ENCODE peak calls at places on chromosomes 3 and 15, in four cellular contexts. X is GOT3; N is NCI-H1105 treated with DMSO at 0.1 percent for 48 hours; A is stimulated activated CD4-positive, alpha-beta T cell treated with anti-CD3 and anti-CD28 coated beads, Interleukin-2, amount 100 ng/mL, for 48 hours. F is an unnamed sample.

GRCh38 chr15:66749841-66750575 is 48.0 kb downstream of the SMAD6 start:
- DNase-seq in X (no peak), N (no peak), A (no peak), F (no peak)

GRCh38 chr3:18743761-18744160 is 318.6 kb upstream of the SATB1 start:
- DNase-seq in X (no peak), N (no peak), A (no peak), F (no peak)

GRCh38 chr3:150083653-150084037 is 113.0 kb upstream of the PFN2 start:
- DNase-seq in X (no peak), N (no peak), A (no peak), F (no peak)

GRCh38 chr3:141875374-141875892 is 1.0 kb upstream of the ATP1B3 start:
- DNase-seq in X (peak), N (peak), A (peak), F (peak)

GRCh38 chr3:64355473-64355872 is 130.2 kb upstream of the PRICKLE2 start:
- DNase-seq in X (no peak), N (no peak), A (no peak), F (no peak)

GRCh38 chr3:148882288-148882687 is 17.2 kb downstream of the CPA3 start:
- DNase-seq in X (no peak), N (peak), A (no peak), F (no peak)

GRCh38 chr15:51908312-51908711 is 63.3 kb downstream of the LEO1 start:
- DNase-seq in X (no peak), N (no peak), A (no peak), F (no peak)

GRCh38 chr3:49872801-49873281 is 3.1 kb upstream of the CAMKV start:
- DNase-seq in X (no peak), N (no peak), A (peak), F (no peak)

GRCh38 chr3:156751461-156752025 is 74.6 kb upstream of the LEKR1 start:
- DNase-seq in X (peak), N (no peak), A (no peak), F (peak)

GRCh38 chr3:14796403-14797077 is 22.2 kb upstream of the FGD5 start:
- DNase-seq in X (no peak), N (no peak), A (no peak), F (no peak)

GRCh38 chr3:71709908-71710511 is 15.2 kb downstream of the EIF4E3 start:
- DNase-seq in X (no peak), N (no peak), A (no peak), F (no peak)

GRCh38 chr3:5309602-5310001 is 122.1 kb downstream of the EDEM1 start:
- DNase-seq in X (no peak), N (no peak), A (no peak), F (no peak)

GRCh38 chr3:129409541-129409940 is 18.9 kb downstream of the EFCAB12 start:
- DNase-seq in X (no peak), N (no peak), A (no peak), F (no peak)

GRCh38 chr3:100563228-100563627 is 46.2 kb upstream of the ADGRG7 start:
- DNase-seq in X (no peak), N (no peak), A (no peak), F (no peak)

GRCh38 chr15:29682781-29683180 is 139.5 kb downstream of the TJP1 start:
- DNase-seq in X (no peak), N (no peak), A (no peak), F (no peak)

GRCh38 chr3:71955549-71956373 is 170.8 kb upstream of the PROK2 start:
- DNase-seq in X (peak), N (peak), A (peak), F (peak)

GRCh38 chr3:79926522-79926921 is 158.7 kb upstream of the ROBO1 start:
- DNase-seq in X (no peak), N (no peak), A (no peak), F (no peak)

GRCh38 chr15:25890532-25890931 is 27.4 kb upstream of the ATP10A start:
- DNase-seq in X (no peak), N (no peak), A (no peak), F (no peak)

GRCh38 chr15:49135893-49136292 is 19.5 kb downstream of the COPS2 start:
- DNase-seq in X (no peak), N (no peak), A (no peak), F (peak)

GRCh38 chr15:71278989-71279756 is 163.9 kb downstream of the THSD4 start:
- DNase-seq in X (no peak), N (peak), A (no peak), F (no peak)

GRCh38 chr15:87873501-87873900 is 383.0 kb downstream of the NTRK3 start:
- DNase-seq in X (no peak), N (no peak), A (no peak), F (no peak)

GRCh38 chr15:84736375-84736774 is 12.0 kb upstream of the ZNF592 start:
- DNase-seq in X (no peak), N (no peak), A (peak), F (no peak)

GRCh38 chr3:42226470-42227425 is 39.2 kb downstream of the CCK start:
- DNase-seq in X (no peak), N (no peak), A (no peak), F (peak)

GRCh38 chr15:92623435-92623834 is 32.1 kb downstream of the FAM174B start:
- DNase-seq in X (no peak), N (peak), A (no peak), F (no peak)

GRCh38 chr3:78908236-78908635 is 859.6 kb downstream of the ROBO1 start:
- DNase-seq in X (no peak), N (no peak), A (no peak), F (no peak)

GRCh38 chr15:95937128-95937528 is 393.4 kb upstream of the NR2F2 start:
- DNase-seq in X (no peak), N (no peak), A (no peak), F (no peak)

GRCh38 chr3:70546679-70547078 is 234.2 kb upstream of the MDFIC2 start:
- DNase-seq in X (no peak), N (no peak), A (no peak), F (no peak)

F was measured in H54.